ENCODE peak calls at places on chromosome 13, in six cellular contexts. One of them, this sample, is unnamed.

GRCh38 chr13:88729605-88730004 is 1058.4 kb downstream of the SLITRK5 start:
- DNase-seq in stimulated activated CD4-positive, alpha-beta T cell treated with anti-CD3 and anti-CD28 coated beads, Interleukin-2, amount 100 ng/mL, for 4 hours: no peak
- DNase-seq in stimulated activated CD8-positive, alpha-beta memory T cell treated with anti-CD3 and anti-CD28 coated beads, Interleukin-7, amount 100 ng/mL, for 24 hours: no peak
- DNase-seq in psoas muscle: no peak
- DNase-seq in CD4-positive, alpha-beta T cell: no peak
- DNase-seq in mucosa of gallbladder: no peak
- DNase-seq in this sample: no peak

GRCh38 chr13:75739244-75739868 is 103.2 kb downstream of the LMO7 start:
- DNase-seq in stimulated activated CD4-positive, alpha-beta T cell treated with anti-CD3 and anti-CD28 coated beads, Interleukin-2, amount 100 ng/mL, for 4 hours: no peak
- DNase-seq in stimulated activated CD8-positive, alpha-beta memory T cell treated with anti-CD3 and anti-CD28 coated beads, Interleukin-7, amount 100 ng/mL, for 24 hours: no peak
- DNase-seq in psoas muscle: no peak
- DNase-seq in CD4-positive, alpha-beta T cell: no peak
- DNase-seq in mucosa of gallbladder: no peak
- DNase-seq in this sample: no peak

GRCh38 chr13:41981961-41982723 is 21.2 kb upstream of the VWA8 start:
- DNase-seq in stimulated activated CD4-positive, alpha-beta T cell treated with anti-CD3 and anti-CD28 coated beads, Interleukin-2, amount 100 ng/mL, for 4 hours: no peak
- DNase-seq in stimulated activated CD8-positive, alpha-beta memory T cell treated with anti-CD3 and anti-CD28 coated beads, Interleukin-7, amount 100 ng/mL, for 24 hours: no peak
- DNase-seq in psoas muscle: no peak
- DNase-seq in CD4-positive, alpha-beta T cell: no peak
- DNase-seq in mucosa of gallbladder: no peak
- DNase-seq in this sample: no peak

GRCh38 chr13:20812890-20813289 is 39.1 kb upstream of the EEF1AKMT1 start:
- DNase-seq in stimulated activated CD4-positive, alpha-beta T cell treated with anti-CD3 and anti-CD28 coated beads, Interleukin-2, amount 100 ng/mL, for 4 hours: no peak
- DNase-seq in stimulated activated CD8-positive, alpha-beta memory T cell treated with anti-CD3 and anti-CD28 coated beads, Interleukin-7, amount 100 ng/mL, for 24 hours: no peak
- DNase-seq in psoas muscle: no peak
- DNase-seq in CD4-positive, alpha-beta T cell: no peak
- DNase-seq in mucosa of gallbladder: no peak
- DNase-seq in this sample: no peak

GRCh38 chr13:41026806-41027205 is 7.7 kb upstream of the ELF1 start:
- DNase-seq in stimulated activated CD4-positive, alpha-beta T cell treated with anti-CD3 and anti-CD28 coated beads, Interleukin-2, amount 100 ng/mL, for 4 hours: no peak
- DNase-seq in stimulated activated CD8-positive, alpha-beta memory T cell treated with anti-CD3 and anti-CD28 coated beads, Interleukin-7, amount 100 ng/mL, for 24 hours: no peak
- DNase-seq in psoas muscle: no peak
- DNase-seq in CD4-positive, alpha-beta T cell: no peak
- DNase-seq in mucosa of gallbladder: no peak
- DNase-seq in this sample: no peak

GRCh38 chr13:62537593-62537992 is 1121.9 kb upstream of the PCDH20 start:
- DNase-seq in stimulated activated CD4-positive, alpha-beta T cell treated with anti-CD3 and anti-CD28 coated beads, Interleukin-2, amount 100 ng/mL, for 4 hours: no peak
- DNase-seq in stimulated activated CD8-positive, alpha-beta memory T cell treated with anti-CD3 and anti-CD28 coated beads, Interleukin-7, amount 100 ng/mL, for 24 hours: no peak
- DNase-seq in psoas muscle: no peak
- DNase-seq in CD4-positive, alpha-beta T cell: no peak
- DNase-seq in mucosa of gallbladder: no peak
- DNase-seq in this sample: no peak

GRCh38 chr13:40637644-40638043 is 28.8 kb downstream of the FOXO1 start:
- DNase-seq in stimulated activated CD4-positive, alpha-beta T cell treated with anti-CD3 and anti-CD28 coated beads, Interleukin-2, amount 100 ng/mL, for 4 hours: no peak
- DNase-seq in stimulated activated CD8-positive, alpha-beta memory T cell treated with anti-CD3 and anti-CD28 coated beads, Interleukin-7, amount 100 ng/mL, for 24 hours: no peak
- DNase-seq in psoas muscle: no peak
- DNase-seq in CD4-positive, alpha-beta T cell: no peak
- DNase-seq in mucosa of gallbladder: no peak
- DNase-seq in this sample: no peak

GRCh38 chr13:107854880-107855279 is 360.5 kb downstream of the LIG4 start:
- DNase-seq in stimulated activated CD4-positive, alpha-beta T cell treated with anti-CD3 and anti-CD28 coated beads, Interleukin-2, amount 100 ng/mL, for 4 hours: no peak
- DNase-seq in stimulated activated CD8-positive, alpha-beta memory T cell treated with anti-CD3 and anti-CD28 coated beads, Interleukin-7, amount 100 ng/mL, for 24 hours: no peak
- DNase-seq in psoas muscle: no peak
- DNase-seq in CD4-positive, alpha-beta T cell: no peak
- DNase-seq in mucosa of gallbladder: no peak
- DNase-seq in this sample: no peak

GRCh38 chr13:41590122-41590521 is 132.8 kb downstream of the RGCC start:
- DNase-seq in stimulated activated CD4-positive, alpha-beta T cell treated with anti-CD3 and anti-CD28 coated beads, Interleukin-2, amount 100 ng/mL, for 4 hours: no peak
- DNase-seq in stimulated activated CD8-positive, alpha-beta memory T cell treated with anti-CD3 and anti-CD28 coated beads, Interleukin-7, amount 100 ng/mL, for 24 hours: no peak
- DNase-seq in psoas muscle: no peak
- DNase-seq in CD4-positive, alpha-beta T cell: no peak
- DNase-seq in mucosa of gallbladder: no peak
- DNase-seq in this sample: no peak

GRCh38 chr13:45916036-45916435 is 64.5 kb upstream of the SIAH3 start:
- DNase-seq in stimulated activated CD4-positive, alpha-beta T cell treated with anti-CD3 and anti-CD28 coated beads, Interleukin-2, amount 100 ng/mL, for 4 hours: no peak
- DNase-seq in stimulated activated CD8-positive, alpha-beta memory T cell treated with anti-CD3 and anti-CD28 coated beads, Interleukin-7, amount 100 ng/mL, for 24 hours: no peak
- DNase-seq in psoas muscle: no peak
- DNase-seq in CD4-positive, alpha-beta T cell: no peak
- DNase-seq in mucosa of gallbladder: no peak
- DNase-seq in this sample: no peak

GRCh38 chr13:27997904-27998522 is 9.5 kb upstream of the URAD start:
- DNase-seq in stimulated activated CD4-positive, alpha-beta T cell treated with anti-CD3 and anti-CD28 coated beads, Interleukin-2, amount 100 ng/mL, for 4 hours: no peak
- DNase-seq in stimulated activated CD8-positive, alpha-beta memory T cell treated with anti-CD3 and anti-CD28 coated beads, Interleukin-7, amount 100 ng/mL, for 24 hours: no peak
- DNase-seq in psoas muscle: no peak
- DNase-seq in CD4-positive, alpha-beta T cell: no peak
- DNase-seq in mucosa of gallbladder: peak
- DNase-seq in this sample: peak